ENCODE peak calls at places on chromosomes 13 and 19, in four cellular contexts. Z, I, S and E are unnamed samples.

GRCh38 chr13:106038752-106039151 is 496.7 kb downstream of the EFNB2 start:
- DNase-seq in S (no peak), I (peak), Z (peak), E (no peak)

GRCh38 chr13:40984670-40985366 is 34.3 kb downstream of the ELF1 start:
- DNase-seq in Z (no peak), I (no peak), S (no peak), E (no peak)

GRCh38 chr19:44748426-44749254 is at the start of gene BCL3:
- DNase-seq in S (peak), I (no peak), Z (peak), E (no peak)

GRCh38 chr13:50645092-50645491 is 198.4 kb downstream of the DLEU7 start:
- DNase-seq in S (no peak), Z (no peak), I (peak), E (no peak)

GRCh38 chr13:42876810-42877550 is 95.6 kb downstream of the FAM216B start:
- DNase-seq in I (peak), S (no peak), Z (no peak), E (no peak)

GRCh38 chr19:38182536-38183210 is 41.3 kb downstream of the DPF1 start:
- DNase-seq in Z (no peak), I (no peak), S (no peak), E (no peak)

GRCh38 chr13:75633285-75633684 is 2.8 kb upstream of the LMO7 start:
- DNase-seq in Z (peak), I (peak), S (no peak), E (no peak)

GRCh38 chr19:17726136-17726741 is 7.0 kb downstream of the MAP1S start:
- DNase-seq in S (no peak), Z (no peak), I (no peak), E (no peak)

GRCh38 chr19:14556662-14557188 is 15.1 kb downstream of the NDUFB7 start:
- DNase-seq in I (peak), Z (peak), S (peak), E (peak)

GRCh38 chr13:114118763-114119123 is 13.7 kb downstream of the RASA3 start:
- DNase-seq in S (no peak), I (peak), Z (no peak), E (no peak)

GRCh38 chr19:14505488-14506239 is 9.7 kb upstream of the GIPC1 start:
- DNase-seq in S (peak), I (peak), Z (peak), E (peak)

GRCh38 chr19:44566984-44567383 is 37.5 kb upstream of the CEACAM20 start:
- DNase-seq in I (no peak), Z (no peak), S (no peak), E (no peak)

GRCh38 chr13:37418490-37418889 is 180.1 kb downstream of the POSTN start:
- DNase-seq in I (no peak), Z (no peak), S (no peak), E (no peak)

GRCh38 chr19:56170261-56170660 is 5.5 kb upstream of the GALP start:
- DNase-seq in Z (no peak), I (peak), S (no peak), E (no peak)

GRCh38 chr13:102873653-102874052 is 27.8 kb downstream of the ERCC5 start:
- DNase-seq in Z (no peak), I (peak), S (no peak), E (no peak)

GRCh38 chr13:95588721-95589120 is 36.2 kb downstream of the CLDN10 start:
- DNase-seq in S (no peak), I (peak), Z (no peak), E (no peak)